ENCODE peak calls at places on chromosome 14, in four cellular contexts. One of them, this sample, is unnamed.

GRCh38 chr14:75884198-75884611 is 97.6 kb downstream of the TGFB3 start:
- DNase-seq in CD8-positive, alpha-beta memory T cell: no peak
- DNase-seq in left colon: no peak
- DNase-seq in activated naive CD4-positive, alpha-beta T cell treated with anti-CD3 and anti-CD28 coated beads, Interleukin-2, amount 10 ng/mL, durations not matched to agents 7 days and 5 days: no peak
- DNase-seq in this sample: no peak

GRCh38 chr14:101719045-101719645 is 42.4 kb upstream of the PPP2R5C start:
- DNase-seq in CD8-positive, alpha-beta memory T cell: no peak
- DNase-seq in activated naive CD4-positive, alpha-beta T cell treated with anti-CD3 and anti-CD28 coated beads, Interleukin-2, amount 10 ng/mL, durations not matched to agents 7 days and 5 days: no peak
- DNase-seq in left colon: no peak
- DNase-seq in this sample: no peak

GRCh38 chr14:92846162-92846897 is 52.2 kb downstream of the GOLGA5 start:
- DNase-seq in left colon: no peak
- DNase-seq in CD8-positive, alpha-beta memory T cell: no peak
- DNase-seq in activated naive CD4-positive, alpha-beta T cell treated with anti-CD3 and anti-CD28 coated beads, Interleukin-2, amount 10 ng/mL, durations not matched to agents 7 days and 5 days: no peak
- DNase-seq in this sample: no peak

GRCh38 chr14:24879661-24880381 is 170.1 kb downstream of the STXBP6 start:
- DNase-seq in left colon: no peak
- DNase-seq in CD8-positive, alpha-beta memory T cell: no peak
- DNase-seq in activated naive CD4-positive, alpha-beta T cell treated with anti-CD3 and anti-CD28 coated beads, Interleukin-2, amount 10 ng/mL, durations not matched to agents 7 days and 5 days: no peak
- DNase-seq in this sample: no peak

GRCh38 chr14:69669375-69669774 is 58.0 kb downstream of the SUSD6 start:
- DNase-seq in left colon: no peak
- DNase-seq in activated naive CD4-positive, alpha-beta T cell treated with anti-CD3 and anti-CD28 coated beads, Interleukin-2, amount 10 ng/mL, durations not matched to agents 7 days and 5 days: no peak
- DNase-seq in CD8-positive, alpha-beta memory T cell: no peak
- DNase-seq in this sample: no peak

GRCh38 chr14:106268013-106268727 is 741.8 kb downstream of the TMEM121 start:
- DNase-seq in left colon: peak
- DNase-seq in CD8-positive, alpha-beta memory T cell: peak
- DNase-seq in activated naive CD4-positive, alpha-beta T cell treated with anti-CD3 and anti-CD28 coated beads, Interleukin-2, amount 10 ng/mL, durations not matched to agents 7 days and 5 days: peak
- DNase-seq in this sample: peak

GRCh38 chr14:22339277-22339676 is 249.7 kb downstream of the DAD1 start:
- DNase-seq in left colon: peak
- DNase-seq in activated naive CD4-positive, alpha-beta T cell treated with anti-CD3 and anti-CD28 coated beads, Interleukin-2, amount 10 ng/mL, durations not matched to agents 7 days and 5 days: no peak
- DNase-seq in CD8-positive, alpha-beta memory T cell: no peak
- DNase-seq in this sample: no peak

GRCh38 chr14:63308723-63309317 is 9.9 kb downstream of the GPHB5 start:
- DNase-seq in CD8-positive, alpha-beta memory T cell: no peak
- DNase-seq in activated naive CD4-positive, alpha-beta T cell treated with anti-CD3 and anti-CD28 coated beads, Interleukin-2, amount 10 ng/mL, durations not matched to agents 7 days and 5 days: peak
- DNase-seq in left colon: peak
- DNase-seq in this sample: no peak

GRCh38 chr14:103897075-103897947 is 30.9 kb upstream of the TDRD9 start:
- DNase-seq in left colon: peak
- DNase-seq in activated naive CD4-positive, alpha-beta T cell treated with anti-CD3 and anti-CD28 coated beads, Interleukin-2, amount 10 ng/mL, durations not matched to agents 7 days and 5 days: no peak
- DNase-seq in CD8-positive, alpha-beta memory T cell: no peak
- DNase-seq in this sample: no peak